ENCODE peak calls at places on chromosomes 11 and 22, in seven cellular contexts. O, S, W, V, H, E and C are unnamed samples.

GRCh38 chr11:94025695-94026394 is 4.7 kb downstream of the HEPHL1 start:
- DNase-seq in O (no peak), S (no peak), W (no peak), V (peak), H (no peak), E (no peak), C (no peak)

GRCh38 chr11:45102361-45102809 is 44.1 kb upstream of the PRDM11 start:
- DNase-seq in O (no peak), S (no peak), W (no peak), V (no peak), H (no peak), E (no peak), C (no peak)

GRCh38 chr11:108431370-108431769 is 36.0 kb downstream of the C11orf65 start:
- DNase-seq in O (no peak), S (no peak), W (no peak), V (no peak), H (no peak), E (no peak), C (no peak)

GRCh38 chr11:84558085-84558905 is 1068.8 kb downstream of the DLG2 start:
- DNase-seq in O (peak), S (no peak), W (no peak), V (peak), H (peak), E (peak), C (peak)

GRCh38 chr22:27224485-27225364 is 567.3 kb downstream of the MIAT start:
- DNase-seq in O (no peak), S (no peak), W (peak), V (peak), H (no peak), E (no peak), C (no peak)

GRCh38 chr22:48800886-48801607 is 1026.6 kb downstream of the BRD1 start:
- DNase-seq in O (no peak), S (no peak), W (no peak), V (no peak), H (no peak), E (no peak), C (no peak)

GRCh38 chr11:107799245-107799859 is 59.2 kb downstream of the SLC35F2 start:
- DNase-seq in O (peak), S (peak), W (peak), V (peak), H (peak), E (peak), C (peak)

GRCh38 chr11:68684385-68685356 is at the start of gene GAL:
- DNase-seq in O (no peak), S (no peak), W (no peak), V (no peak), H (no peak), E (no peak), C (no peak)

GRCh38 chr11:76839326-76839725 is 21.4 kb upstream of the ACER3 start:
- DNase-seq in O (no peak), S (no peak), W (no peak), V (no peak), H (no peak), E (no peak), C (no peak)

GRCh38 chr11:64687204-64687603 is 35.8 kb downstream of the NRXN2 start:
- DNase-seq in O (peak), S (no peak), W (peak), V (no peak), H (peak), E (no peak), C (no peak)

GRCh38 chr11:100927579-100927978 is 202.0 kb downstream of the PGR start:
- DNase-seq in O (no peak), S (no peak), W (no peak), V (no peak), H (no peak), E (no peak), C (no peak)

GRCh38 chr22:29470159-29470855 is 9.7 kb upstream of the NEFH start:
- DNase-seq in O (peak), S (peak), W (peak), V (peak), H (peak), E (peak), C (peak)

GRCh38 chr11:36164522-36165250 is 124.5 kb downstream of the COMMD9 start:
- DNase-seq in O (no peak), S (no peak), W (no peak), V (peak), H (peak), E (no peak), C (no peak)

GRCh38 chr11:18064450-18065048 is 18.5 kb upstream of the TPH1 start:
- DNase-seq in O (no peak), S (no peak), W (no peak), V (no peak), H (no peak), E (no peak), C (no peak)

GRCh38 chr22:19759994-19760651 is 455 bp upstream of the TBX1 start:
- DNase-seq in O (no peak), S (no peak), W (no peak), V (no peak), H (no peak), E (no peak), C (no peak)

GRCh38 chr22:39471421-39472141 is 14.8 kb downstream of the MGAT3 start:
- DNase-seq in O (no peak), S (peak), W (no peak), V (peak), H (no peak), E (no peak), C (no peak)

GRCh38 chr11:44484211-44484610 is 81.3 kb upstream of the CD82 start:
- DNase-seq in O (peak), S (no peak), W (no peak), V (peak), H (no peak), E (peak), C (no peak)

GRCh38 chr22:28768701-28769393 is 3.6 kb upstream of the CCDC117 start:
- DNase-seq in O (no peak), S (no peak), W (no peak), V (no peak), H (no peak), E (peak), C (no peak)

GRCh38 chr11:9170450-9170849 is 79.1 kb upstream of the SCUBE2 start:
- DNase-seq in O (no peak), S (no peak), W (no peak), V (peak), H (peak), E (peak), C (no peak)

GRCh38 chr11:128467610-128468041 is 119.7 kb downstream of the ETS1 start:
- DNase-seq in O (no peak), S (no peak), W (no peak), V (peak), H (no peak), E (peak), C (peak)

GRCh38 chr11:67262731-67263675 is 3.3 kb upstream of the GRK2 start:
- DNase-seq in O (peak), S (peak), W (peak), V (peak), H (peak), E (peak), C (peak)
- TF ChIP-seq POLR2A in O (no peak), S (no peak), W (no peak), V (no peak), H (no peak), E (no peak), C (no peak)

DNA sequence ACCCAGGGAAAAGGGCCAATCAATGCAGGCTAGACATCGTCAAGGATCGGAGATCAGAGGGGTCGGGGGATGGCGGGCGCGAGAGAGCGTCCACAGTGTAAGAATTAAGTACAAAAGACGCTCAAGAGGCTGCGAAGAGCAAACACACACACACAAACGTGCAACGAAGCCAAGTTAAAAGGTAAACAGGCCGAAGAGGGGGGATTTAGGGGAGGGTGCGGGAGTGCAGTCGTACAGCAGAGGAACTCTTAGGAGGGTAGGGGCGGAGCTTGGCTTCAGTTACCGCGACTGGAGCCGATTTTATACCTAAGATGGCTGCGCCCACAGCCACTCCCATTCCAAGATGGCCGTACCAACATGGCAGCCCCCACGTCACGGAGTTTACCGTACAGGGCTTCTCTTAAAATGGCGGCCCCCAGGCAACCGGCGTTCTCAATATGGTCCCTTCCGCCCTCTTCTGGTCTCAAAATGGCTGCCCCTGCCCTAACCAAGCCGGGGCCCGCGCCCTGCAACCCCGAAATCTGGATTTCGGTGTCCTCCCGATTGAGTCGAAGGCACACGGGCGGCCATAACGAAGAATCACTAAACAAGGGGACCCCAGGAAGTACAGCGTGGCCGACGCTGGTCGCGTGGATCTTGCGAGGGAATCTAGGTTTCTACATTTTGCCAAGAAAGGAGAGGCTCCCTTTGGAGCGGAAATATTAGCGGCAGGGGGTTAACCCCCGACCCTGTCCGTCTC is 2.0 kb downstream of the GNG3 start:
- DNase-seq in O (peak), S (peak), W (peak), V (peak), H (peak), E (peak), C (no peak)
- TF ChIP-seq POLR2A in O (peak), S (peak), W (peak), V (peak), H (peak), E (no peak), C (peak)

GRCh38 chr11:536841-537621 is at the start of gene LRRC56:
- DNase-seq in O (peak), S (peak), W (peak), V (peak), H (peak), E (peak), C (no peak)
- TF ChIP-seq POLR2A in O (peak), S (no peak), W (no peak), V (peak), H (no peak), E (no peak), C (no peak)

GRCh38 chr11:67239795-67240574 is 26.3 kb upstream of the GRK2 start:
- DNase-seq in O (peak), S (peak), W (peak), V (peak), H (peak), E (peak), C (peak)

GRCh38 chr11:67238894-67239794 is 27.1 kb upstream of the GRK2 start:
- DNase-seq in O (peak), S (no peak), W (no peak), V (peak), H (no peak), E (no peak), C (no peak)

GRCh38 chr11:67242548-67242947 is 23.7 kb upstream of the GRK2 start:
- DNase-seq in O (no peak), S (no peak), W (no peak), V (no peak), H (no peak), E (no peak), C (no peak)

GRCh38 chr11:67237574-67237973 is 28.7 kb upstream of the GRK2 start:
- DNase-seq in O (no peak), S (no peak), W (no peak), V (no peak), H (no peak), E (no peak), C (no peak)

GRCh38 chr11:67240575-67241389 is 25.5 kb upstream of the GRK2 start:
- DNase-seq in O (peak), S (peak), W (peak), V (peak), H (peak), E (peak), C (no peak)
- TF ChIP-seq POLR2A in O (peak), S (no peak), W (no peak), V (peak), H (peak), E (no peak), C (no peak)

DNA sequence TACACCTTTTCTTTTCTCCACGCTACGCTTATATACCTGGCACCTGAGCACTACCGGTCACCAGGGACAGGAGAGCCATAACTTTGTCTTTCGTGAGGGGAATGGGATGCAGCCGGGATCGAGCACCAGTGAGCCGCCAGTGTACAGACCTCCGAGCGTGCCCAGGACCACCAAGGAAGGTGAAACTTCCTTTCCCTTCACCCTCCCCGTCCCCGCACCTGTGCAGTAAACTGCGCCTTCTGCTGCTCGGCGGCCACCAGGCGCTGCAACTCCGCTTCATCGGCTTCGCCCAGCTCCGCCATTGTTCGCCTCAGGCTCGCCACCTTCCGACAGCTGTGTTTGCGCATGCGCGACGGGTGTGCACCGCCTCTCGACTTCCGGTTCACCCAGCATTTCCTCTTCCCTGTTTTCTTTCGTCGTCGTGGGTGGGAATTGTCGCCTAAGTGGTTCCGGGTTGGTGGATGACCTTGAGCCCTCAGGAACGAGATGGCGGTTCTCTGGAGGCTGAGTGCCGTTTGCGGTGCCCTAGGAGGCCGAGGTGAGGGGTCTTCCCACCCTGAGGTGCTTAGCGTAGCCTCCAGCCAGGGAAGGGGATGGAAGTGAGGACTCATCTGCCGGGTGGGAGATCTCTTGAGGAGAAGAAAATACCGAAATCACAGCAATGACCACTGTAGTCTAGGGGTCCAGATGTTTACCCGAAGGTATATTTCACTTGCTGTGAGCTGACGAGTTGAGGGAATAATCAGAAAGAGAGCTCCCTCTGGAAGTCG is at the start of the genes SDHD and TIMM8B:
- DNase-seq in O (peak), S (peak), W (peak), V (peak), H (peak), E (peak), C (peak)
- TF ChIP-seq POLR2A in O (peak), S (peak), W (peak), V (peak), H (peak), E (peak), C (peak)

GRCh38 chr22:43188829-43189545 is 2.1 kb upstream of the TTLL12 start:
- DNase-seq in O (no peak), S (no peak), W (no peak), V (no peak), H (no peak), E (no peak), C (no peak)

GRCh38 chr22:43186272-43187170 is at the start of gene TTLL12:
- DNase-seq in O (peak), S (peak), W (peak), V (peak), H (peak), E (peak), C (no peak)

GRCh38 chr22:43183496-43184263 is 3.3 kb downstream of the TTLL12 start:
- DNase-seq in O (no peak), S (no peak), W (no peak), V (peak), H (no peak), E (no peak), C (no peak)

GRCh38 chr22:43185860-43186261 is 1.1 kb downstream of the TTLL12 start:
- DNase-seq in O (peak), S (no peak), W (peak), V (peak), H (peak), E (no peak), C (no peak)

DNA sequence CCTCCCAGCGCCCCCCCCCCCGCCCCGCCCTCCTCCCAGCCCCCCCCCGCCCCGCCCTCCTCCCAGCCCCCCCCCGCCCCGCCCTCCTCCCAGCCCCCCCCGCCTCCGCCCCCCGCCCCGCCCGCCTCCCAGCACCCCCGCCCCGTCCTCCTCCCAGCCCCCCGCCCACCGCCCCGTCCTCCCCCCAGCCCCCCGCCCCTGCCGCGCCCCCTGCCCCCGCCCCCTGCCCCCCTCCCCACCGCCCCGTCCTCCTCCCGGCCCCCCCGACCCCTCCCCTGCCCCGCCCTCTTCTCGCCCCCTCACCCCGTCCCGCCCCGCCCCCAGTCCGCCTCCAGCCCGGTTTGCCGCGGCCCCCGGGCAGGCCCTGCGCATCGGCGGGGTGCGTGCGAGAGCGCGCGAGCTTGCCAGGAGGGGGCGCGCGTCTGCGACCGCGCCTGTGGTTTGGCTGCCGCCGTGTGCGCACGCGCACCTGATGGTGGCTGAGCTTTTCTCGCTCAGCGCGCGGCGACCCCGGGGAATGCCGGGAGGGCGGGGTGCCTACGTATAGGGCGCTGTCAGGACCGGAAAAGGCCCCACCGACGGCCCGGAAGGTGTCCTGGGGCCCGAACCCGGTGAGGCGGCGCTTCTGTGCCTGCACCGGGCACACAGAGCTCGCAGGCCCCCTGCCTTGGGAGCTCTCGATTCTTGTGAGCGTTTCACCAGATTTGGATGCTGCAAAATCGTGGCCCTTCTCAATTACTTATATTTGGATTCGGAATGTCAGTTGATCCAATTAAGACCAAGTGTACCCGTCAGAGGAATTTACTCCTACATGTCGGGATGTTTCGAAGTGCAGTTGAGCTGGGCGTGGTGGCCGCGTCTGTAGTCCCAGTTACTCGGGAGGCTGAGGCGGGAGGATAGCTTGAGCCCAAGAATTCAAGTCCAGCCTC is 501 bp upstream of the TTLL12 start:
- DNase-seq in O (peak), S (peak), W (peak), V (peak), H (peak), E (peak), C (peak)
- TF ChIP-seq POLR2A in O (peak), S (peak), W (peak), V (peak), H (peak), E (peak), C (peak)

DNA sequence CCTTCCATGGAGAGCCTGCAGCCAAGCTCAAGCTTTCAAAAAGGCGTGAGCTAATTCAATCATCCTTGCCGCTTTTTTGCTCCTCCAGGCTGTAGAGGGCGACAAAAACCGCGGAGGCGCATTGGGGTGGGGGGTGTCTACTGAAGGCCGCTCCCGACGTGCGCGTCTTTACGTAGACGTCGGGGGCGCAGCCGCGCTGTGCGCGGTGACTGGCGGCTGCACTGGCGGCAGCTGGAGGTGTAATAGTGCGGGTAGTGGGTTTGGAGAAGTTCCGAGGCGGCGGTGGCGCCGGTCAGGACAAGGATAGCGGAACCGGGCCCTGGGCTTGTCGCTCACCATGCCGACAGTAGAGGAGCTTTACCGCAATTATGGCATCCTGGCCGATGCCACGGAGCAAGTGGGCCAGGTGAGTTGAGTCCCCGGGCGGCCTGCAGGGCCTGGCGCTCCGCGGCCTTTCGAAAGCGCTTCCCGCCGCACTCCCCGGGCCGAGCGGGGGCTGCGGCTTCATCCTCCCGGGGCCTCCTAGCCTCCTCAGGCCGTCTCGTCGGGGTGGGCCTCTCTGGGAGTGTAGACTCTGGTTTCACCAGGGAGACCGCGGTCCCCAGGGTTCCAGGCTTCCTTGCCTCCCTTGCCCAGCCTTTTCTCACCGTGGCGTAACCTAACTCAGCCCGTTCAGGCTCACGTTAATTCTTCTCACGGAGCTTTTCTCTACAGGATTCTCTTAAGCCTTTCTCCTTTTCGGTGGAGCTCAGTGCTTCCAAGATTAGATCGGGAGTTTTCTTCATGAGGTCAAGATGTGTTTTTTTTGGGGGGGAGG is at the start of gene API5:
- DNase-seq in O (peak), S (peak), W (peak), V (peak), H (peak), E (peak), C (peak)
- TF ChIP-seq POLR2A in O (peak), S (peak), W (peak), V (peak), H (peak), E (peak), C (peak)

DNA sequence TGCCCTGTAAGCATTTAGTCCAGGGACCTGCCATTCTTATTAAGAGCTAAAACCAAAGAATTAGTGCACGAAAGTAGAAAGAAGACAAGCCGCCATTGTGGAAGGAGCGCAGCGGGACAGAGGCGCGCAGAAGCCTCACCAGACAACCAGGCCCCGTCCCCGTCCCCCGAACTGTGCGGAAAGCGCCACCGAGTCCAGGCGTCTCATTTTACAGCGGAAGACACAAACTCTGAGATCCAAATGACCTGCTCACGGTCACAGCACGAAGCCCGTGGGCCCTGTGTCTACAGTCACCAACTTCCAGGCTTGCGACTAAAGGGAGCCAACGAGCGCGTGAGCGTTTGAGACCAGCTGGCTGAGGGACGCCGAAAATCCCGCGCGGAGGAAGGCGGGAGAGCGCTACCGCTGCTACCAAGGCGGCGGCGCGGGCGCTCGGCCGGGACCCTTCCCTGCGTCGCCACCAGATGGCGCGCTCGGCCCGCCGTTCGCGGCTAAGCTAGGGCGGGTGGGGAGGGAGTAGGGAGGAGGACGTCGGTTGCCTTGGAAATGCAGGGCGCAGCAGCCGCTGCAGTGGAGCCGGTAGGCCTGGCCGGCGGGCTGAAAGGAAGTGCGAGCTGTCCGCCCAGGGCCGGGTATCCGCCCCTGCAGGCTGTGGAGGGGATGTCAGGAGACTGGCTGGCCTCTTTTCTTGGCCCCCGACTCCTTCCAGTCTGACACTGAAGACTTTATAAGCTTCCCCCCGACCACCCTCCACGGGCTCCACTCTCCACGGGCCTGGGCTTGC is 434 bp upstream of the CCDC83 start:
- DNase-seq in O (peak), S (peak), W (peak), V (peak), H (peak), E (peak), C (peak)
- TF ChIP-seq POLR2A in O (peak), S (no peak), W (no peak), V (peak), H (peak), E (peak), C (peak)